ENCODE peak calls at places on chromosomes 16 and 17, in six cellular contexts. One of them, this sample, is unnamed.

GRCh38 chr17:31510273-31511175 is 119.0 kb downstream of the RAB11FIP4 start:
- DNase-seq in neural progenitor cell: no peak
- DNase-seq in fibroblast of pulmonary artery: no peak
- DNase-seq in astrocyte: no peak
- DNase-seq in CD8-positive, alpha-beta memory T cell: peak; percentile 36
- DNase-seq in HFF-Myc: no peak
- DNase-seq in this sample: peak; percentile 26

GRCh38 chr17:31568140-31568938 is 176.9 kb downstream of the RAB11FIP4 start:
- DNase-seq in CD8-positive, alpha-beta memory T cell: no peak
- DNase-seq in neural progenitor cell: no peak
- DNase-seq in fibroblast of pulmonary artery: no peak
- DNase-seq in astrocyte: no peak
- DNase-seq in HFF-Myc: no peak
- DNase-seq in this sample: peak; percentile 56

GRCh38 chr17:43427362-43428043 is 28.7 kb downstream of the ARL4D start:
- DNase-seq in HFF-Myc: no peak
- DNase-seq in astrocyte: no peak
- DNase-seq in fibroblast of pulmonary artery: no peak
- DNase-seq in CD8-positive, alpha-beta memory T cell: no peak
- DNase-seq in neural progenitor cell: no peak
- DNase-seq in this sample: no peak

GRCh38 chr16:75620326-75621169 is 2.5 kb downstream of the ADAT1 start:
- DNase-seq in neural progenitor cell: no peak
- DNase-seq in HFF-Myc: no peak
- DNase-seq in fibroblast of pulmonary artery: no peak
- DNase-seq in CD8-positive, alpha-beta memory T cell: peak; percentile 32
- DNase-seq in astrocyte: no peak
- DNase-seq in this sample: no peak

GRCh38 chr17:41392278-41392677 is 5.1 kb downstream of the KRT31 start:
- DNase-seq in HFF-Myc: no peak
- DNase-seq in neural progenitor cell: no peak
- DNase-seq in fibroblast of pulmonary artery: no peak
- DNase-seq in astrocyte: no peak
- DNase-seq in CD8-positive, alpha-beta memory T cell: no peak
- DNase-seq in this sample: peak; percentile 76

GRCh38 chr16:82074019-82074558 is 39.0 kb downstream of the HSD17B2 start:
- DNase-seq in neural progenitor cell: no peak
- DNase-seq in HFF-Myc: no peak
- DNase-seq in CD8-positive, alpha-beta memory T cell: no peak
- DNase-seq in fibroblast of pulmonary artery: no peak
- DNase-seq in astrocyte: no peak
- DNase-seq in this sample: no peak

GRCh38 chr17:19787733-19788357 is 39.7 kb upstream of the ALDH3A1 start:
- DNase-seq in HFF-Myc: no peak
- DNase-seq in neural progenitor cell: no peak
- DNase-seq in astrocyte: no peak
- DNase-seq in fibroblast of pulmonary artery: peak; percentile 19
- DNase-seq in CD8-positive, alpha-beta memory T cell: no peak
- DNase-seq in this sample: peak; percentile 55

GRCh38 chr17:53749178-53749577 is 73.5 kb upstream of the KIF2B start:
- DNase-seq in neural progenitor cell: peak; percentile 20
- DNase-seq in HFF-Myc: no peak
- DNase-seq in astrocyte: peak; percentile 67
- DNase-seq in fibroblast of pulmonary artery: peak; percentile 3
- DNase-seq in CD8-positive, alpha-beta memory T cell: no peak
- DNase-seq in this sample: no peak

GRCh38 chr17:13986855-13987254 is 82.4 kb upstream of the COX10 start:
- DNase-seq in HFF-Myc: no peak
- DNase-seq in CD8-positive, alpha-beta memory T cell: no peak
- DNase-seq in astrocyte: no peak
- DNase-seq in fibroblast of pulmonary artery: no peak
- DNase-seq in neural progenitor cell: no peak
- DNase-seq in this sample: no peak

GRCh38 chr17:41464682-41465081 is 2.5 kb downstream of the KRT32 start:
- DNase-seq in HFF-Myc: peak; percentile 58
- DNase-seq in astrocyte: peak; percentile 95
- DNase-seq in CD8-positive, alpha-beta memory T cell: no peak
- DNase-seq in neural progenitor cell: no peak
- DNase-seq in fibroblast of pulmonary artery: peak; percentile 74
- DNase-seq in this sample: peak; percentile 87

DNA sequence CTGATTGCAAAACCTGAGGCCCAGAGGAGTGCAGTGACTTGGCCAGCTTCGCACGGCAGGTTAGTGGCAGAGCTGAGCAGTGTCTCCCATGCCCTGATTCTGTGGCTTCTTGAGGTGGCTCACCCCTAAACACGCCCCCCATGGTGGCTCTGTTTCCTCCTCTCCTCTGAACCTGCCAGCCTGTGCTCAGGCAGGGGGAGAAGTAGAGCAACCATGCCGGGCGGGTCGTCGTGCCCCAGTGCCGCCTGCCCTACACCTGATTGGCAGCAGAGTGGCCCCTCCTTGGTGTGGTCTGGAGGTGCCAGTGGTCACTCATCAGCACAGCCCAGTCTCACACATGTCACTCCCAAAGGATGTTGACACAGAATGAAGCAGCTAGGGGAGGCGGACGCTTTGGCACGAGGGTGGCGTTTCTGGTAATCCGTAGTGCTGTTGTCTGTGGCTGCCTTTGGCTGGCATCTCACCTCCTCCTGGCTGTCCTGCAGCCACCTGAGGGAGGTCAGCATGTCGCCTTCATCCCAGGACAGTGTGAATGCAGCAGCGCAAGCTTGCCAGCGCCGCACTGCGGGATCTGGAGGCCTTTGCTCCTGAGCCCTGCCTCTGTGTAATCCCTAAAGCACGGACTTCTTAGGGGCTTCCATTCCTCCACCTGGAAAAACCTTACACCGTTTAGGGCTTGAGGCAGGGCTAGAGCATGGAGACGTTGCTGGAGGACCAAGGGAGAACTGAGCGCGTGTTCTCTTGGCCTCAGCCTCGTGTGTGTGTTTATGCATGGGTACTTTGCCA is 294.7 kb downstream of the SEC14L1 start:
- DNase-seq in neural progenitor cell: peak; percentile 78
- DNase-seq in HFF-Myc: no peak
- DNase-seq in CD8-positive, alpha-beta memory T cell: peak; percentile 85
- DNase-seq in fibroblast of pulmonary artery: no peak
- DNase-seq in astrocyte: no peak
- DNase-seq in this sample: no peak
- H3K4me3 ChIP-seq in neural progenitor cell: peak overlapping the region; percentile 16
- H3K4me3 ChIP-seq in HFF-Myc: no peak overlapping the region
- H3K4me3 ChIP-seq in CD8-positive, alpha-beta memory T cell: peak overlapping the region; percentile 63
- H3K4me3 ChIP-seq in fibroblast of pulmonary artery: no peak overlapping the region
- H3K4me3 ChIP-seq in astrocyte: no peak overlapping the region
- H3K4me3 ChIP-seq in this sample: no peak overlapping the region

DNA sequence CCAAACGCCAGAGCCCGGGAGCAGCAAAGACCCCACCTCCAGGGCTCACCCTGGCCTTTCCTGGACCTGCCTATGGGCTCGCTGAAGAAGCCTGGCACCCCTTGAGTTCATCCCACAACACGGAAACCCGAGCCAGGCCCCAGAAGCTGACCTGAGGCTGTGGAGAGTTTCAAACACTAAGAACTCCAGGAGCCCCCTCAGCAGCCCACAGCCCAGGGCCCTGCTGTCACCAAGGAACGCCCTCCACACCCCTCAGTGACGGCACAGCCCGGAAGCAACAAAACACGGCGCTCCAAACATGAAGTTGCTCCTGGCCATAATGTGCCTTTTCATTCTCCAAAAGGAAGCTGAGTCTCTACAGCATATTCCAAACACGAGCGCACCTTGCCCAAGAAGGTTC is 9.2 kb downstream of the SLC38A10 start:
- DNase-seq in CD8-positive, alpha-beta memory T cell: no peak
- DNase-seq in fibroblast of pulmonary artery: no peak
- DNase-seq in astrocyte: no peak
- DNase-seq in neural progenitor cell: no peak
- DNase-seq in HFF-Myc: no peak
- DNase-seq in this sample: no peak
- H3K4me3 ChIP-seq in CD8-positive, alpha-beta memory T cell: peak overlapping the region; percentile 62
- H3K4me3 ChIP-seq in fibroblast of pulmonary artery: no peak overlapping the region
- H3K4me3 ChIP-seq in astrocyte: no peak overlapping the region
- H3K4me3 ChIP-seq in neural progenitor cell: no peak overlapping the region
- H3K4me3 ChIP-seq in HFF-Myc: no peak overlapping the region
- H3K4me3 ChIP-seq in this sample: no peak overlapping the region

GRCh38 chr17:79843475-79843916 is 4.3 kb upstream of the CBX4 start:
- DNase-seq in HFF-Myc: no peak
- DNase-seq in fibroblast of pulmonary artery: no peak
- DNase-seq in CD8-positive, alpha-beta memory T cell: no peak
- DNase-seq in neural progenitor cell: no peak
- DNase-seq in astrocyte: no peak
- DNase-seq in this sample: peak; percentile 36

GRCh38 chr17:79842656-79843474 is 3.6 kb upstream of the CBX4 start:
- DNase-seq in astrocyte: no peak
- DNase-seq in CD8-positive, alpha-beta memory T cell: peak; percentile 42
- DNase-seq in fibroblast of pulmonary artery: no peak
- DNase-seq in HFF-Myc: no peak
- DNase-seq in neural progenitor cell: peak; percentile 63
- DNase-seq in this sample: peak; percentile 34

GRCh38 chr17:79845601-79845949 is 6.3 kb upstream of the CBX4 start:
- DNase-seq in astrocyte: no peak
- DNase-seq in neural progenitor cell: no peak
- DNase-seq in CD8-positive, alpha-beta memory T cell: no peak
- DNase-seq in fibroblast of pulmonary artery: no peak
- DNase-seq in HFF-Myc: no peak
- DNase-seq in this sample: no peak

GRCh38 chr17:79843917-79844815 is 4.9 kb upstream of the CBX4 start:
- DNase-seq in fibroblast of pulmonary artery: peak; percentile 70
- DNase-seq in astrocyte: peak; percentile 51
- DNase-seq in neural progenitor cell: peak; percentile 88
- DNase-seq in HFF-Myc: no peak
- DNase-seq in CD8-positive, alpha-beta memory T cell: no peak
- DNase-seq in this sample: peak; percentile 86

GRCh38 chr17:79844869-79845600 is 5.8 kb upstream of the CBX4 start:
- DNase-seq in CD8-positive, alpha-beta memory T cell: no peak
- DNase-seq in HFF-Myc: no peak
- DNase-seq in neural progenitor cell: peak; percentile 85
- DNase-seq in astrocyte: no peak
- DNase-seq in fibroblast of pulmonary artery: no peak
- DNase-seq in this sample: peak; percentile 65
- H3K4me3 ChIP-seq in CD8-positive, alpha-beta memory T cell: no peak overlapping the region
- H3K4me3 ChIP-seq in HFF-Myc: no peak overlapping the region
- H3K4me3 ChIP-seq in neural progenitor cell: peak overlapping the region; percentile 56
- H3K4me3 ChIP-seq in astrocyte: no peak overlapping the region
- H3K4me3 ChIP-seq in fibroblast of pulmonary artery: peak overlapping the region; percentile 14
- H3K4me3 ChIP-seq in this sample: no peak overlapping the region

GRCh38 chr16:68233835-68234187 is 2.1 kb downstream of the ESRP2 start:
- DNase-seq in fibroblast of pulmonary artery: no peak
- DNase-seq in CD8-positive, alpha-beta memory T cell: no peak
- DNase-seq in neural progenitor cell: no peak
- DNase-seq in astrocyte: no peak
- DNase-seq in HFF-Myc: no peak
- DNase-seq in this sample: peak; percentile 61
- H3K4me3 ChIP-seq in fibroblast of pulmonary artery: no peak overlapping the region
- H3K4me3 ChIP-seq in CD8-positive, alpha-beta memory T cell: no peak overlapping the region
- H3K4me3 ChIP-seq in neural progenitor cell: no peak overlapping the region
- H3K4me3 ChIP-seq in astrocyte: no peak overlapping the region
- H3K4me3 ChIP-seq in HFF-Myc: no peak overlapping the region
- H3K4me3 ChIP-seq in this sample: no peak overlapping the region

DNA sequence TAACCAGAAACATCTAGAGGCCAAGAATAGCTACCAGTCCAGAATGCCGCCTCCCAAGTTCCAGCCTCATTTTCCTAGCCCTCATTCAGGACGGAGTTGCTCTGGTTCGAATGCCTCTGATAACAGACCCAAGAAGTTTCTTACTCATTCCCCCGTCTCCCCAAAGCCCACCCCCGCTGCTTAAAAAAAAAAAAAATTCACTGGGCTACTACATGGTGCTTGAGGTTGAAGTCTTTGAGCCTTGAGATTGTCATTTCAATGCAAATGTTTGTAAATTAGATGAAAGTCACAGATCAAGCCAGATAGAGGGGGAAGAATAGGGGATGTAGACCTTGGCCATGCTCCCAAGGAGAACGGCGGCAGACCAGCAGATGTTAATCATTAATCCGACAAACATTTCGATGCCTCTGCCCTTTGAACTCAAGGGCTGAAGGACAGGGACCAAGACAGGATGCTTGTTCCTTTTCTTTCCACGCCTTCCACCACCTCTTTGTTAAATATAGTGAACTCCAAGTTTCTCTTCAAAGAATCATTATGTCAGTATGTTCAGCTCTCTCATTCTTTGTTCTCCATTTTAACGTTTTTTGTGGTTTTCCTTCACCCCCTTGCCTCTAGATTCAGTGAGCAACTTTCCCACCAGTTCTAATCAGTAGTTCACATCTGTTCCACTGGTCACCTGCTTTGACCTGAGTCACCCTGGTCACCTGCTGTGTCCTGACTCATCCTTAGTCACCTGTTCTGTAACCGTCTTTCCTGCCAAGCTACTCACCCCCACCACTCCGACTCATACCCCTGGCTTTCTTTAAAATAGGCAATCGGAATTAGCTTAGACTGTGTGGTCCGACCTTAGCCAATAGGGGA is 190.3 kb downstream of the CPPED1 start:
- DNase-seq in neural progenitor cell: no peak
- DNase-seq in astrocyte: peak; percentile 68
- DNase-seq in fibroblast of pulmonary artery: no peak
- DNase-seq in HFF-Myc: no peak
- DNase-seq in CD8-positive, alpha-beta memory T cell: no peak
- DNase-seq in this sample: peak; percentile 7
- H3K4me3 ChIP-seq in neural progenitor cell: no peak overlapping the region
- H3K4me3 ChIP-seq in astrocyte: no peak overlapping the region
- H3K4me3 ChIP-seq in fibroblast of pulmonary artery: no peak overlapping the region
- H3K4me3 ChIP-seq in HFF-Myc: no peak overlapping the region
- H3K4me3 ChIP-seq in CD8-positive, alpha-beta memory T cell: no peak overlapping the region
- H3K4me3 ChIP-seq in this sample: no peak overlapping the region

GRCh38 chr17:55661963-55662834 is 60.5 kb downstream of the TMEM100 start:
- DNase-seq in neural progenitor cell: no peak
- DNase-seq in astrocyte: no peak
- DNase-seq in CD8-positive, alpha-beta memory T cell: no peak
- DNase-seq in HFF-Myc: no peak
- DNase-seq in fibroblast of pulmonary artery: no peak
- DNase-seq in this sample: no peak
- H3K4me3 ChIP-seq in neural progenitor cell: no peak overlapping the region
- H3K4me3 ChIP-seq in astrocyte: no peak overlapping the region
- H3K4me3 ChIP-seq in CD8-positive, alpha-beta memory T cell: no peak overlapping the region
- H3K4me3 ChIP-seq in HFF-Myc: no peak overlapping the region
- H3K4me3 ChIP-seq in fibroblast of pulmonary artery: no peak overlapping the region
- H3K4me3 ChIP-seq in this sample: no peak overlapping the region

GRCh38 chr17:61402073-61402541 is 2.5 kb downstream of the TBX2 start:
- DNase-seq in HFF-Myc: no peak
- DNase-seq in fibroblast of pulmonary artery: no peak
- DNase-seq in CD8-positive, alpha-beta memory T cell: no peak
- DNase-seq in astrocyte: no peak
- DNase-seq in neural progenitor cell: no peak
- DNase-seq in this sample: no peak

GRCh38 chr17:61400058-61400785 is 579 bp downstream of the TBX2 start:
- DNase-seq in HFF-Myc: no peak
- DNase-seq in CD8-positive, alpha-beta memory T cell: no peak
- DNase-seq in fibroblast of pulmonary artery: peak; percentile 54
- DNase-seq in astrocyte: peak; percentile 36
- DNase-seq in neural progenitor cell: peak; percentile 71
- DNase-seq in this sample: peak; percentile 45

GRCh38 chr17:61402978-61403845 is 3.6 kb downstream of the TBX2 start:
- DNase-seq in neural progenitor cell: peak; percentile 67
- DNase-seq in CD8-positive, alpha-beta memory T cell: no peak
- DNase-seq in astrocyte: no peak
- DNase-seq in HFF-Myc: no peak
- DNase-seq in fibroblast of pulmonary artery: no peak
- DNase-seq in this sample: peak; percentile 70

GRCh38 chr17:61400786-61401279 is 1.2 kb downstream of the TBX2 start:
- DNase-seq in CD8-positive, alpha-beta memory T cell: no peak
- DNase-seq in HFF-Myc: no peak
- DNase-seq in neural progenitor cell: peak; percentile 54
- DNase-seq in astrocyte: peak; percentile 31
- DNase-seq in fibroblast of pulmonary artery: no peak
- DNase-seq in this sample: no peak

GRCh38 chr17:61401280-61402072 is 1.8 kb downstream of the TBX2 start:
- DNase-seq in fibroblast of pulmonary artery: no peak
- DNase-seq in neural progenitor cell: peak; percentile 21
- DNase-seq in astrocyte: peak; percentile 31
- DNase-seq in CD8-positive, alpha-beta memory T cell: no peak
- DNase-seq in HFF-Myc: no peak
- DNase-seq in this sample: no peak
- H3K4me3 ChIP-seq in fibroblast of pulmonary artery: peak overlapping the region; percentile 63
- H3K4me3 ChIP-seq in neural progenitor cell: no peak overlapping the region
- H3K4me3 ChIP-seq in astrocyte: peak overlapping the region; percentile 58
- H3K4me3 ChIP-seq in CD8-positive, alpha-beta memory T cell: no peak overlapping the region
- H3K4me3 ChIP-seq in HFF-Myc: peak overlapping the region; percentile 60
- H3K4me3 ChIP-seq in this sample: peak overlapping the region; percentile 92

This sample was measured in foreskin fibroblast.